ENCODE peak calls at places on chromosomes 6 and 20, in four cellular contexts. A is choroid plexus epithelial cell, E is heart left ventricle, C is cardiac muscle cell. L is an unnamed sample.

GRCh38 chr6:152635949-152636674 is 1.1 kb downstream of the SYNE1 start:
- DNase-seq in A (peak), E (peak), C (peak), L (peak)

GRCh38 chr6:56902551-56903464 is 52.1 kb upstream of the BEND6 start:
- DNase-seq in A (peak), E (no peak), C (peak), L (no peak)

GRCh38 chr20:49037962-49038387 is 8.1 kb upstream of the CSE1L start:
- DNase-seq in A (no peak), E (no peak), C (no peak), L (no peak)

GRCh38 chr6:15033850-15034203 is 212.0 kb upstream of the JARID2 start:
- DNase-seq in A (no peak), E (no peak), C (no peak), L (no peak)

GRCh38 chr6:63236398-63236817 is 25.1 kb downstream of the FKBP1C start:
- DNase-seq in A (no peak), E (no peak), C (no peak), L (no peak)

GRCh38 chr6:136123464-136123863 is 126.6 kb downstream of the MTFR2 start:
- DNase-seq in A (peak), E (no peak), C (no peak), L (no peak)

GRCh38 chr20:20079102-20079784 is 26.9 kb downstream of the CFAP61 start:
- DNase-seq in A (no peak), E (no peak), C (no peak), L (no peak)

GRCh38 chr20:4455301-4455701 is 266.4 kb upstream of the PRND start:
- DNase-seq in A (no peak), E (no peak), C (no peak), L (no peak)

GRCh38 chr6:118783931-118784528 is 109.9 kb upstream of the ASF1A start:
- DNase-seq in A (peak), E (no peak), C (peak), L (no peak)

GRCh38 chr6:44733868-44734267 is 346.4 kb downstream of the CDC5L start:
- DNase-seq in A (no peak), E (peak), C (no peak), L (no peak)

GRCh38 chr6:119612176-119612870 is 262.8 kb upstream of the MAN1A1 start:
- DNase-seq in A (peak), E (no peak), C (no peak), L (no peak)

GRCh38 chr6:37809144-37809543 is 10.4 kb upstream of the ZFAND3 start:
- DNase-seq in A (peak), E (peak), C (no peak), L (no peak)

GRCh38 chr6:144447487-144447886 is 162.4 kb downstream of the UTRN start:
- DNase-seq in A (no peak), E (no peak), C (no peak), L (no peak)

GRCh38 chr20:62949887-62950286 is 2.6 kb upstream of the SLC17A9 start:
- DNase-seq in A (no peak), E (no peak), C (no peak), L (no peak)

GRCh38 chr20:32672315-32672981 is 1.3 kb downstream of the C20orf203 start:
- DNase-seq in A (no peak), E (no peak), C (no peak), L (no peak)

GRCh38 chr20:9112541-9113515 is 43.9 kb downstream of the PLCB4 start:
- DNase-seq in A (peak), E (peak), C (peak), L (no peak)

GRCh38 chr6:112183271-112183671 is 71.1 kb downstream of the LAMA4 start:
- DNase-seq in A (peak), E (no peak), C (no peak), L (no peak)

GRCh38 chr6:133637436-133637835 is 251.5 kb upstream of the TCF21 start:
- DNase-seq in A (peak), E (no peak), C (no peak), L (no peak)

GRCh38 chr20:44700306-44700705 is 14.9 kb upstream of the CCN5 start:
- DNase-seq in A (no peak), E (no peak), C (no peak), L (no peak)

GRCh38 chr20:7579888-7580287 is 360.4 kb downstream of the HAO1 start:
- DNase-seq in A (no peak), E (no peak), C (no peak), L (no peak)

GRCh38 chr6:95364016-95364604 is 213.2 kb upstream of the MANEA start:
- DNase-seq in A (peak), E (no peak), C (peak), L (no peak)

GRCh38 chr6:30555428-30556005 is 772 bp downstream of the GNL1 start:
- DNase-seq in A (peak), E (peak), C (peak), L (peak)

GRCh38 chr6:55046869-55047422 is 127.4 kb upstream of the HCRTR2 start:
- DNase-seq in A (peak), E (no peak), C (peak), L (no peak)

GRCh38 chr6:32895006-32895345 is 41.0 kb downstream of the PSMB9 start:
- DNase-seq in A (no peak), E (no peak), C (no peak), L (no peak)

GRCh38 chr6:32888576-32888975 is 34.6 kb downstream of the PSMB9 start:
- DNase-seq in A (no peak), E (no peak), C (no peak), L (no peak)

DNA sequence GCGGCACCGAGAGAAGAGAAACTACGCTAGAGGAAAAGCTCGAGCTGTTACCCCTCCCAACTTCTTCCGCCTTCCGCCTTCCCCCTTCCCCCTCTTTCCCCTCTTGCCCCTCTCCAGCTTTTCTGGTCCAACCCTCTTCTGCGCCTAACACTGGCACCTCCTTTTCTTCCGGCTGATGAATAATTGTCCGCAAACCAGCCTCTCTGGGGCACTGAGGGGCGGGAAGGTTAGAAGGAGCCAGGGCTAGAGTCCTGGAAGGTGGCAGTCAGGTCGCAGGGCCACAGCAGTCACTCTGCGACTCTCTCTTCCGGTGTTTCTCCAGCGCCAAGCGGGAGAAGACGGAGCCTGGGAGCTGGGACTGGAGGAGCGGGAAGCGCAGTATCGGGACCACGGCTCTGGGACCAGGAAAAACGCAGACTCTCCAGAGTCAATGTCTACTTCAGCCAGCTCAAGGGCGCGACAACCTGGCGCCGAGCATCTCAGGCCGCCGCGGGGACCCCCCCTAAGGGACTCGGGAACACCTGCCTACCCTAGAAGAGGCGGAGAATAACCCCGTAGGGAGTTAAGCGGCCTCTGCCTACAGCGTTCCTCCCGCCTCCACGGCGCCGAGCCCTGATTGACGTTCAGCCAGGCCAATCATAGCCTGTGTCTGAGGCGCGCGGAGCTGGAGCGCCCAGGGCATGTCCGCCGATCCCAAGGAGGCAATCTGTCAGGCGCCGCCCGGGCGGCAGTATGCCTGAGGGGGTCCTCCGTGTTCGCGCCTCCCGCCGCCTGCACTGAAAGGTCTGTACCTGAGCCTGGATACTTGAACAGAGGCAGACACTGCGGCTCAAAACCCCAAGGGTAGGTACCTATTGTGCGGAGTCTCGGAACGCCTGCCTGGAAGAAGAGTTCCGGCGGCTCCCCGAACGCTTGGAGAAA is 40.4 kb downstream of the PSMB9 start:
- DNase-seq in A (peak), E (peak), C (peak), L (peak)
- TF ChIP-seq CTCF in A (no peak), E (no peak), C (no peak), L (no peak)

GRCh38 chr6:35318200-35318844 is 20.7 kb downstream of the DEF6 start:
- DNase-seq in A (peak), E (peak), C (peak), L (peak)
- TF ChIP-seq CTCF in A (peak), E (no peak), C (no peak), L (no peak)

DNA sequence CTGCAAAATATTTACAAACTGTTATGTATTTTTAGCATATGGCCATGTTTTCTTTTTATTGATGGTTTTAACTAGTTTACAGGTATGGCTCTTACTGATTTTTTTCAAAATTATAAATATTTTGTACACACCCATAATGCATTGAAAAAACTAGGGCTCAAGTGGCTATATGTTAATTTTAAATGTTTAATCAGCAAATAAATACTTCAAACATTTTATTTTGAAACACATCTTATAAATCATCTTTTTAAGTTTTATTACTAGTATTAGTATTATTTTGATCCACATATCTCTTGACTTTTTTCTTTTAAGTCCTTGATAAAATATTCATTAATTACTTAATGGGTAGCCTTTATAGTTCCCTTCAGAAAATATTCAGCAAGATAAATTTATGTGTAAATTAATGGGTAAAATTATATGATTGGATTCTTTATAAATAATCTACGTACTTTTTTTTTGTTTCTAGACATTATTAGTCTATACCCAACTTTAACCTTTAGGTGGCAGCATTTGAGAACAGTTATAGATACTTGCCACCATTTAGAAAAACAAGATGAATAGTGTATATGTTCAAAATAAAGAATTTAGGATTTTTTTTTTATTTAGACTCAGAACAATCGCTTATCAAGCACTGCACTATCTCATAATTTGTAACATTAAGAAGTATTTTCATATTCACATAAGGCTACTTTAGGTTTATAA is 241.9 kb downstream of the ADGRB3 start:
- DNase-seq in A (peak), E (no peak), C (peak), L (no peak)
- TF ChIP-seq CTCF in A (peak), E (peak), C (peak), L (peak)

GRCh38 chr6:137740967-137741761 is 125.9 kb upstream of the TNFAIP3 start:
- DNase-seq in A (no peak), E (no peak), C (no peak), L (no peak)
- TF ChIP-seq CTCF in A (peak), E (no peak), C (no peak), L (no peak)

DNA sequence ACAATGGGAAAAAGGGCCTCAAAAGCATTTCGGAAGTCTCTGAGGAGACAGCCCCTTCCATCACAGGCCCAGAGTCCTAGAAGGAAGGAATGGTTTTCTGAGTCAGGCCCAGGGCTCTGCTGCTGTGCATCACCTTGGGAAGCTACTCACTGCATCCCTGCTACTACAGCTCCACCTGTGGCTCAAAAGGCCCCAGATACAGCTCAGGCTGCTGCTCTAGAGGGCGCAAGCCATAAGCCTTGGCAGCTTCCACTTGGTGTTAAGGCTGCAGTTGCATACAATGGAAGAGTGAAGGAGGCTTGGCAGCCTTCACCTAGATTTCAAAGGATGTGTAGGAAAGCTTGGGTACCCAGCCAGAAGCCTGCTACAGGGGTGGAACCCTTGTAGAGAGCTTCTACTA is 54.8 kb downstream of the MEI4 start:
- DNase-seq in A (no peak), E (no peak), C (no peak), L (no peak)
- TF ChIP-seq CTCF in A (no peak), E (no peak), C (no peak), L (no peak)

GRCh38 chr20:46758929-46759669 is 49.6 kb downstream of the SLC2A10 start:
- DNase-seq in A (no peak), E (no peak), C (no peak), L (no peak)
- TF ChIP-seq CTCF in A (no peak), E (no peak), C (no peak), L (no peak)

GRCh38 chr20:51970858-51971257 is 168.5 kb upstream of the SALL4 start:
- DNase-seq in A (no peak), E (no peak), C (no peak), L (no peak)

GRCh38 chr20:51969191-51969590 is 166.9 kb upstream of the SALL4 start:
- DNase-seq in A (no peak), E (no peak), C (no peak), L (no peak)

GRCh38 chr20:51972031-51972430 is 169.7 kb upstream of the SALL4 start:
- DNase-seq in A (no peak), E (no peak), C (no peak), L (no peak)

GRCh38 chr20:51961964-51962761 is 159.8 kb upstream of the SALL4 start:
- DNase-seq in A (no peak), E (no peak), C (no peak), L (no peak)

DNA sequence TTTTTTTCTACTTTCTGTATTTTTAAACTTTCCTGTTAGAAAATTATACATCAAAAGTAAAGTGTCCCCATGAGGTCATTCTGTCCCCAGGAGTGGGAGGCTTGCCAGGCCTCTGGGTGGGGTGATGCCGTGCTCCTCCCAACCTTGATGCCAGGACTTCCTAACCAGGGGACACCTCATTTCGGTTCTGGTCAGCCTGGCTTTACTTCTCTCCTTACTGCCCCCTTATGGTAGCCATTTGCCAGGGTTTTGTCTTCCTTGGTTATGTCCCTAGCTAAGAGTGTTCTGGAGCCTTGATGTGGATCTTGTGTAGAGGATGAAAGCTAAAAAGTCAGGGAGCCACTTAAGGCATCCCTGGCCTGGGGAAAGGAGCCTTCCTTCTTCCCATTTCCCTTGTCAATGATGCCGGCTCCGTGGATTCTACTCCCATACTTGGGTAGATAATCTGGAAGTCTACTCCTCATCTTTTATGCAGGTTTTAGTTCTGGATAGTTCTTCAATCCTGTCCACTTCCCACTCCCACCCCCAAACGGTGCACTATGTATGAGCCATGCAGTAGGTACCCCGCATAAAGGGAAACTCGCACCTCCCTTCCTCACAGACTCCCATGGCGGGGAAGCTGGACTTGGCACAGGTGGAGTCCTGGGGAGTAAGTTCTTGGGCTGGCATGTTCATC is 164.1 kb upstream of the SALL4 start:
- DNase-seq in A (peak), E (peak), C (peak), L (peak)
- TF ChIP-seq CTCF in A (peak), E (peak), C (peak), L (peak)